ENCODE peak calls at places on chromosomes 6 and 20, in four cellular contexts. One of them, this sample, is unnamed.

GRCh38 chr20:753897-754635 is 14.2 kb downstream of the SLC52A3 start:
- DNase-seq in progenitor cell of endocrine pancreas: no peak
- DNase-seq in activated CD4-positive, alpha-beta T cell treated with anti-CD3 and anti-CD28 coated beads, Interleukin-2, amount 50 U/mL, for 48 hours: no peak
- DNase-seq in renal cortical epithelial cell: no peak
- DNase-seq in this sample: no peak

GRCh38 chr6:2546941-2547716 is 203.6 kb downstream of the MYLK4 start:
- DNase-seq in renal cortical epithelial cell: no peak
- DNase-seq in progenitor cell of endocrine pancreas: no peak
- DNase-seq in activated CD4-positive, alpha-beta T cell treated with anti-CD3 and anti-CD28 coated beads, Interleukin-2, amount 50 U/mL, for 48 hours: no peak
- DNase-seq in this sample: no peak

GRCh38 chr6:155782320-155782730 is 326.7 kb upstream of the NOX3 start:
- DNase-seq in activated CD4-positive, alpha-beta T cell treated with anti-CD3 and anti-CD28 coated beads, Interleukin-2, amount 50 U/mL, for 48 hours: no peak
- DNase-seq in progenitor cell of endocrine pancreas: no peak
- DNase-seq in renal cortical epithelial cell: peak; percentile 97
- DNase-seq in this sample: peak; percentile 99

GRCh38 chr6:96394727-96395126 is 126.9 kb upstream of the UFL1 start:
- DNase-seq in renal cortical epithelial cell: peak; percentile 38
- DNase-seq in activated CD4-positive, alpha-beta T cell treated with anti-CD3 and anti-CD28 coated beads, Interleukin-2, amount 50 U/mL, for 48 hours: no peak
- DNase-seq in progenitor cell of endocrine pancreas: no peak
- DNase-seq in this sample: peak; percentile 23

GRCh38 chr20:35003211-35004031 is 47.8 kb downstream of the MYH7B start:
- DNase-seq in progenitor cell of endocrine pancreas: no peak
- DNase-seq in activated CD4-positive, alpha-beta T cell treated with anti-CD3 and anti-CD28 coated beads, Interleukin-2, amount 50 U/mL, for 48 hours: no peak
- DNase-seq in renal cortical epithelial cell: no peak
- DNase-seq in this sample: no peak

GRCh38 chr6:122749451-122750050 is 30.0 kb upstream of the FABP7 start:
- DNase-seq in activated CD4-positive, alpha-beta T cell treated with anti-CD3 and anti-CD28 coated beads, Interleukin-2, amount 50 U/mL, for 48 hours: no peak
- DNase-seq in renal cortical epithelial cell: peak; percentile 16
- DNase-seq in progenitor cell of endocrine pancreas: no peak
- DNase-seq in this sample: no peak

GRCh38 chr20:58130156-58130555 is 98.3 kb downstream of the ANKRD60 start:
- DNase-seq in progenitor cell of endocrine pancreas: no peak
- DNase-seq in renal cortical epithelial cell: no peak
- DNase-seq in activated CD4-positive, alpha-beta T cell treated with anti-CD3 and anti-CD28 coated beads, Interleukin-2, amount 50 U/mL, for 48 hours: no peak
- DNase-seq in this sample: no peak

GRCh38 chr6:33014841-33015634 is 5.6 kb upstream of the HLA-DOA start:
- DNase-seq in progenitor cell of endocrine pancreas: peak; percentile 49
- DNase-seq in renal cortical epithelial cell: peak; percentile 86
- DNase-seq in activated CD4-positive, alpha-beta T cell treated with anti-CD3 and anti-CD28 coated beads, Interleukin-2, amount 50 U/mL, for 48 hours: peak; percentile 34
- DNase-seq in this sample: peak; percentile 64

GRCh38 chr6:53029262-53029661 is 34.2 kb upstream of the GSTA4 start:
- DNase-seq in activated CD4-positive, alpha-beta T cell treated with anti-CD3 and anti-CD28 coated beads, Interleukin-2, amount 50 U/mL, for 48 hours: no peak
- DNase-seq in renal cortical epithelial cell: no peak
- DNase-seq in progenitor cell of endocrine pancreas: no peak
- DNase-seq in this sample: no peak

GRCh38 chr6:10180138-10181074 is 234.5 kb downstream of the TFAP2A start:
- DNase-seq in renal cortical epithelial cell: no peak
- DNase-seq in activated CD4-positive, alpha-beta T cell treated with anti-CD3 and anti-CD28 coated beads, Interleukin-2, amount 50 U/mL, for 48 hours: no peak
- DNase-seq in progenitor cell of endocrine pancreas: no peak
- DNase-seq in this sample: no peak

GRCh38 chr6:24191346-24191745 is 65.3 kb downstream of the NRSN1 start:
- DNase-seq in progenitor cell of endocrine pancreas: no peak
- DNase-seq in renal cortical epithelial cell: no peak
- DNase-seq in activated CD4-positive, alpha-beta T cell treated with anti-CD3 and anti-CD28 coated beads, Interleukin-2, amount 50 U/mL, for 48 hours: no peak
- DNase-seq in this sample: no peak

GRCh38 chr20:24705486-24705885 is 236.1 kb downstream of the SYNDIG1 start:
- DNase-seq in activated CD4-positive, alpha-beta T cell treated with anti-CD3 and anti-CD28 coated beads, Interleukin-2, amount 50 U/mL, for 48 hours: no peak
- DNase-seq in renal cortical epithelial cell: no peak
- DNase-seq in progenitor cell of endocrine pancreas: no peak
- DNase-seq in this sample: peak; percentile 39

GRCh38 chr20:46063652-46064054 is 26.1 kb downstream of the NCOA5 start:
- DNase-seq in activated CD4-positive, alpha-beta T cell treated with anti-CD3 and anti-CD28 coated beads, Interleukin-2, amount 50 U/mL, for 48 hours: peak; percentile 13
- DNase-seq in progenitor cell of endocrine pancreas: no peak
- DNase-seq in renal cortical epithelial cell: no peak
- DNase-seq in this sample: no peak

GRCh38 chr6:31356946-31357466 is at the start of gene HLA-B:
- DNase-seq in progenitor cell of endocrine pancreas: no peak
- DNase-seq in renal cortical epithelial cell: peak; percentile 85
- DNase-seq in activated CD4-positive, alpha-beta T cell treated with anti-CD3 and anti-CD28 coated beads, Interleukin-2, amount 50 U/mL, for 48 hours: peak; percentile 84
- DNase-seq in this sample: no peak

GRCh38 chr6:28522594-28523557 is 2.8 kb upstream of the GPX5 start:
- DNase-seq in activated CD4-positive, alpha-beta T cell treated with anti-CD3 and anti-CD28 coated beads, Interleukin-2, amount 50 U/mL, for 48 hours: no peak
- DNase-seq in renal cortical epithelial cell: no peak
- DNase-seq in progenitor cell of endocrine pancreas: no peak
- DNase-seq in this sample: no peak

GRCh38 chr6:11965499-11965898 is 46.6 kb upstream of the HIVEP1 start:
- DNase-seq in activated CD4-positive, alpha-beta T cell treated with anti-CD3 and anti-CD28 coated beads, Interleukin-2, amount 50 U/mL, for 48 hours: no peak
- DNase-seq in progenitor cell of endocrine pancreas: no peak
- DNase-seq in renal cortical epithelial cell: no peak
- DNase-seq in this sample: no peak

GRCh38 chr6:5173862-5174643 is 86.7 kb downstream of the LYRM4 start:
- DNase-seq in progenitor cell of endocrine pancreas: no peak
- DNase-seq in renal cortical epithelial cell: no peak
- DNase-seq in activated CD4-positive, alpha-beta T cell treated with anti-CD3 and anti-CD28 coated beads, Interleukin-2, amount 50 U/mL, for 48 hours: peak; percentile 61
- DNase-seq in this sample: no peak

GRCh38 chr6:17303444-17303843 is 22.3 kb downstream of the RBM24 start:
- DNase-seq in renal cortical epithelial cell: no peak
- DNase-seq in progenitor cell of endocrine pancreas: no peak
- DNase-seq in activated CD4-positive, alpha-beta T cell treated with anti-CD3 and anti-CD28 coated beads, Interleukin-2, amount 50 U/mL, for 48 hours: no peak
- DNase-seq in this sample: no peak

GRCh38 chr6:137903274-137903932 is 36.3 kb downstream of the TNFAIP3 start:
- DNase-seq in renal cortical epithelial cell: no peak
- DNase-seq in progenitor cell of endocrine pancreas: no peak
- DNase-seq in activated CD4-positive, alpha-beta T cell treated with anti-CD3 and anti-CD28 coated beads, Interleukin-2, amount 50 U/mL, for 48 hours: no peak
- DNase-seq in this sample: no peak

GRCh38 chr6:46963626-46964025 is 41.9 kb upstream of the ADGRF5 start:
- DNase-seq in renal cortical epithelial cell: peak; percentile 19
- DNase-seq in activated CD4-positive, alpha-beta T cell treated with anti-CD3 and anti-CD28 coated beads, Interleukin-2, amount 50 U/mL, for 48 hours: no peak
- DNase-seq in progenitor cell of endocrine pancreas: no peak
- DNase-seq in this sample: no peak